ENCODE peak calls at places on chromosomes 5 and 9, in five cellular contexts. Y is trophoblast cell, W is neuronal stem cell, Q is mesenchymal stem cell, G is H1. A is an unnamed sample.

GRCh38 chr5:116531635-116532034 is 43.0 kb downstream of the SEMA6A start:
- DNase-seq in W (no peak), Q (no peak), Y (peak; percentile 27), G (no peak), A (no peak)

GRCh38 chr9:18720691-18721090 is 246.7 kb downstream of the ADAMTSL1 start:
- DNase-seq in G (no peak), Q (no peak), Y (no peak), W (no peak), A (no peak)

GRCh38 chr9:128203024-128203841 is at the start of gene DNM1:
- DNase-seq in Y (peak; percentile 80), Q (peak; percentile 56), G (peak; percentile 82), W (peak; percentile 78), A (peak; percentile 68)

GRCh38 chr5:150219142-150219541 is 29.3 kb downstream of the SLC6A7 start:
- DNase-seq in Y (no peak), W (no peak), Q (no peak), G (no peak), A (no peak)

GRCh38 chr5:109718216-109718615 is 28.5 kb downstream of the MAN2A1 start:
- DNase-seq in G (no peak), Q (no peak), Y (no peak), W (no peak), A (no peak)

GRCh38 chr5:74400067-74400466 is 240.5 kb downstream of the ENC1 start:
- DNase-seq in G (no peak), Y (no peak), Q (no peak), W (no peak), A (no peak)

GRCh38 chr5:134738963-134739661 is 764 bp downstream of the CAMLG start:
- DNase-seq in G (peak; percentile 57), Q (peak; percentile 73), Y (peak; percentile 71), W (peak; percentile 27), A (peak; percentile 55)

GRCh38 chr5:120529386-120529785 is 65.3 kb downstream of the PRR16 start:
- DNase-seq in W (no peak), Q (no peak), Y (no peak), G (no peak), A (no peak)

GRCh38 chr9:133109931-133110650 is 10.9 kb downstream of the RALGDS start:
- DNase-seq in W (no peak), G (no peak), Q (no peak), Y (no peak), A (no peak)

GRCh38 chr5:17805426-17805825 is 171.2 kb downstream of the TAF11L14 start:
- DNase-seq in Q (no peak), G (no peak), Y (peak; percentile 22), W (no peak), A (no peak)

GRCh38 chr5:96629774-96630173 is 32.4 kb upstream of the CAST start:
- DNase-seq in W (no peak), G (no peak), Y (no peak), Q (peak; percentile 83), A (no peak)

GRCh38 chr5:156330141-156330870 is 3.3 kb downstream of the SGCD start:
- DNase-seq in Q (no peak), W (no peak), G (no peak), Y (peak; percentile 63), A (no peak)

GRCh38 chr5:66142417-66142816 is 1.7 kb upstream of the SREK1 start:
- DNase-seq in Q (no peak), G (no peak), Y (no peak), W (no peak), A (no peak)

GRCh38 chr9:131275332-131276106 is 791 bp downstream of the FAM78A start:
- DNase-seq in Y (peak; percentile 76), Q (no peak), W (no peak), G (no peak), A (peak; percentile 77)

GRCh38 chr5:19388391-19388790 is 599.6 kb downstream of the CDH18 start:
- DNase-seq in W (no peak), Q (no peak), G (no peak), Y (no peak), A (no peak)

GRCh38 chr9:133003671-133004090 is 25.2 kb downstream of the GFI1B start:
- DNase-seq in G (no peak), Q (no peak), W (no peak), Y (no peak), A (peak; percentile 70)

GRCh38 chr9:130299785-130300615 is 34.4 kb downstream of the HMCN2 start:
- DNase-seq in Y (no peak), G (no peak), Q (no peak), W (no peak), A (no peak)

GRCh38 chr9:77810637-77811119 is 162.6 kb upstream of the GNA14 start:
- DNase-seq in W (no peak), Y (no peak), Q (no peak), G (no peak), A (no peak)

GRCh38 chr5:62653001-62653863 is 74.6 kb downstream of the LRRC70 start:
- DNase-seq in G (no peak), Q (no peak), Y (peak; percentile 61), W (no peak), A (no peak)

GRCh38 chr5:139764250-139764791 is 31.3 kb upstream of the PSD2 start:
- DNase-seq in Q (no peak), G (peak; percentile 83), Y (no peak), W (no peak), A (peak; percentile 70)

GRCh38 chr5:138504799-138505198 is 38.2 kb downstream of the ETF1 start:
- DNase-seq in W (no peak), Y (no peak), Q (no peak), G (no peak), A (no peak)

GRCh38 chr9:106757539-106757938 is 105.4 kb upstream of the ZNF462 start:
- DNase-seq in W (no peak), G (no peak), Y (no peak), Q (no peak), A (peak; percentile 31)

GRCh38 chr9:115969096-115969495 is 184.5 kb upstream of the PAPPA start:
- DNase-seq in W (no peak), G (no peak), Q (no peak), Y (no peak), A (no peak)

GRCh38 chr9:107290619-107291018 is 7.5 kb downstream of the RAD23B start:
- DNase-seq in Q (no peak), G (no peak), Y (no peak), W (no peak), A (no peak)

GRCh38 chr5:20030125-20030524 is 42.1 kb upstream of the CDH18 start:
- DNase-seq in W (no peak), G (no peak), Q (no peak), Y (peak; percentile 1), A (no peak)

DNA sequence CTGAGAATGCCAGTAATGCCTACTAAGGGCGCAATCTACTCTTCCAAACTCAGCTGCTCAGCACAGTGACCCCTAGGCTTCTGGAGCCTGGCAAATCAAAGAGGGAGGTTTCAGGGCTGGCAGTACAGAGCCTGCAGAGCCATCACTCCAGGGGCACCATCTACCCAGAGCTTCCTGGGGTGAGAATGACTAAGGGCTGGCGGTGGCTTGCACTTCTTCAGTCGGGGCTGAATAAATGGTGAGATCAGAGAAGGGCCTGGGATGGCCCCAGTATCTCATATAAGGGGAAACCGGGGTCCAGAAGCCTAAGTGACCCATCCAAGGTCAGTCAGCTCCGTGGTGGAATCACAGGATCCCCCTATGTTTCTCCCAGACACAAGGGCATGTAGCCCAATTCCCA is 5.3 kb downstream of the SH3PXD2B start:
- DNase-seq in Y (no peak), W (no peak), Q (no peak), G (no peak), A (no peak)
- H2BK12ac ChIP-seq in Y (no peak overlapping the region), W (no peak overlapping the region), Q (no peak overlapping the region), G (no peak overlapping the region), A (no peak overlapping the region)

GRCh38 chr5:154518438-154518867 is 40.4 kb upstream of the HAND1 start:
- DNase-seq in Y (no peak), G (no peak), W (no peak), Q (no peak), A (no peak)

GRCh38 chr5:154517781-154518437 is 39.9 kb upstream of the HAND1 start:
- DNase-seq in Y (no peak), W (no peak), G (no peak), Q (no peak), A (no peak)

GRCh38 chr5:154520861-154521453 is 42.9 kb upstream of the HAND1 start:
- DNase-seq in W (peak; percentile 66), Q (peak; percentile 25), G (peak; percentile 93), Y (peak; percentile 65), A (peak; percentile 94)

GRCh38 chr5:154517181-154517580 is 39.2 kb upstream of the HAND1 start:
- DNase-seq in Q (no peak), G (no peak), Y (no peak), W (no peak), A (no peak)

DNA sequence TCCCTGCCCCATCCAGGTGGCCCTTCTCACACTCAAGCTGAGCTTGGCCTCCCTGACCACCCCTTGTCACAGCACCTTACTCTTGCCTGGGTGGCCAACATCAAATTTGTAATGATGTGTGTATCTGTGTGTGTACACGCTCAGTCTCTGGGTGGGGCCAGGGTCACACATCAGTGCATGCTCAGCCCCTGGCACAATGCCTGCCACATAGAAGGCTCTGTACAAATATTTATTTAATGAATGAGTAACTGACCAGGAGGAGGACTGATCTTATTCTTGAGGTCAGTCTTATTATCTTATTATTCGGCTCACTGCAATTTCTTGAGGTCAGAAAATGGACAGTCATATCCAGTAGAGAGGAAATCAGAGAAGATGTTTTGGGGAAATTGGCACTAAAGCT is 41.3 kb upstream of the HAND1 start:
- DNase-seq in G (no peak), W (no peak), Q (peak; percentile 29), Y (no peak), A (no peak)
- H2BK12ac ChIP-seq in G (no peak overlapping the region), W (peak overlapping the region; percentile 32), Q (no peak overlapping the region), Y (peak overlapping the region; percentile 60), A (no peak overlapping the region)

DNA sequence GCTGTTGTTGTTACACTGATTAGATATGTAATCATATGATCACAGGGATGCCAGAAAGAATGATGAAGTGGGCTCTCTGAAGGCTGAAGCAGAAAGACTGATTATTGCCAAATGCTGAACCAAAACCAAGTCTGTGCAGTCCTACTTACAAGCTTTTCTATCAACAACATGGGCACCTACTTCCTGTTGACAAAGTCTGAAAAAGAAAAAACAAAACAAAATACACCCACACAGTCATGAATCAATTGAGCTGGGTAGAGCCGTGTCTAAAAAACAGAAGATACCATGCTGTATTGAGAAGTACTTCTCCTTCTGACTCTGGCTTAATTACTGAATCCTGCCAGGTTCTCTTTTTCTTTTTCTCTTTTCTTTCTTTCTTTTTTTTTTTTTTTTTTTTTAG is 363.4 kb downstream of the RAB3C start:
- DNase-seq in Y (no peak), G (no peak), W (no peak), Q (no peak), A (no peak)
- H2BK12ac ChIP-seq in Y (no peak overlapping the region), G (no peak overlapping the region), W (no peak overlapping the region), Q (no peak overlapping the region), A (no peak overlapping the region)

GRCh38 chr9:7988644-7989280 is 189.2 kb upstream of the DMAC1 start:
- DNase-seq in G (no peak), Y (peak; percentile 81), Q (no peak), W (no peak), A (no peak)
- H2BK12ac ChIP-seq in G (no peak overlapping the region), Y (no peak overlapping the region), Q (no peak overlapping the region), W (no peak overlapping the region), A (no peak overlapping the region)